ENCODE peak calls at places on chromosomes 11 and 22, in nine cellular contexts. One of them, this sample, is unnamed.

GRCh38 chr11:17328856-17329490 is 22.6 kb upstream of the NCR3LG1 start:
- DNase-seq in transverse colon: no peak
- DNase-seq in esophagus squamous epithelium: no peak
- DNase-seq in suprapubic skin: no peak
- DNase-seq in heart left ventricle: peak; percentile 28
- DNase-seq in stomach: peak; percentile 46
- DNase-seq in endothelial cell of umbilical vein: no peak
- DNase-seq in sigmoid colon: no peak
- DNase-seq in ovary: no peak
- DNase-seq in this sample: peak; percentile 37

GRCh38 chr22:40009231-40009769 is 14.5 kb downstream of the FAM83F start:
- DNase-seq in transverse colon: peak; percentile 29
- DNase-seq in esophagus squamous epithelium: no peak
- DNase-seq in suprapubic skin: no peak
- DNase-seq in heart left ventricle: no peak
- DNase-seq in stomach: peak; percentile 41
- DNase-seq in endothelial cell of umbilical vein: no peak
- DNase-seq in sigmoid colon: no peak
- DNase-seq in ovary: no peak
- DNase-seq in this sample: peak; percentile 71

GRCh38 chr11:8826145-8826786 is 84.7 kb upstream of the AKIP1 start:
- DNase-seq in transverse colon: no peak
- DNase-seq in esophagus squamous epithelium: no peak
- DNase-seq in suprapubic skin: no peak
- DNase-seq in heart left ventricle: no peak
- DNase-seq in stomach: no peak
- DNase-seq in endothelial cell of umbilical vein: peak; percentile 41
- DNase-seq in sigmoid colon: peak; percentile 63
- DNase-seq in ovary: no peak
- DNase-seq in this sample: no peak

GRCh38 chr22:27881404-27881803 is 37.7 kb downstream of the PITPNB start:
- DNase-seq in transverse colon: peak; percentile 35
- DNase-seq in esophagus squamous epithelium: no peak
- DNase-seq in suprapubic skin: no peak
- DNase-seq in heart left ventricle: no peak
- DNase-seq in stomach: peak; percentile 40
- DNase-seq in endothelial cell of umbilical vein: peak; percentile 34
- DNase-seq in sigmoid colon: peak; percentile 85
- DNase-seq in ovary: peak; percentile 73
- DNase-seq in this sample: no peak

GRCh38 chr22:23269441-23270211 is 89.3 kb downstream of the BCR start:
- DNase-seq in transverse colon: no peak
- DNase-seq in esophagus squamous epithelium: no peak
- DNase-seq in suprapubic skin: no peak
- DNase-seq in heart left ventricle: no peak
- DNase-seq in stomach: no peak
- DNase-seq in endothelial cell of umbilical vein: no peak
- DNase-seq in sigmoid colon: no peak
- DNase-seq in ovary: no peak
- DNase-seq in this sample: no peak

GRCh38 chr11:19279455-19279854 is 38.7 kb upstream of the E2F8 start:
- DNase-seq in transverse colon: no peak
- DNase-seq in esophagus squamous epithelium: no peak
- DNase-seq in suprapubic skin: no peak
- DNase-seq in heart left ventricle: no peak
- DNase-seq in stomach: no peak
- DNase-seq in endothelial cell of umbilical vein: no peak
- DNase-seq in sigmoid colon: no peak
- DNase-seq in ovary: no peak
- DNase-seq in this sample: no peak

GRCh38 chr11:34245043-34245442 is 112.8 kb downstream of the ABTB2 start:
- DNase-seq in transverse colon: no peak
- DNase-seq in esophagus squamous epithelium: no peak
- DNase-seq in suprapubic skin: no peak
- DNase-seq in heart left ventricle: no peak
- DNase-seq in stomach: no peak
- DNase-seq in endothelial cell of umbilical vein: no peak
- DNase-seq in sigmoid colon: no peak
- DNase-seq in ovary: no peak
- DNase-seq in this sample: no peak

GRCh38 chr22:20423636-20424511 is 13.8 kb downstream of the SCARF2 start:
- DNase-seq in transverse colon: no peak
- DNase-seq in esophagus squamous epithelium: no peak
- DNase-seq in suprapubic skin: peak; percentile 63
- DNase-seq in heart left ventricle: no peak
- DNase-seq in stomach: no peak
- DNase-seq in endothelial cell of umbilical vein: no peak
- DNase-seq in sigmoid colon: no peak
- DNase-seq in ovary: no peak
- DNase-seq in this sample: no peak

GRCh38 chr11:40118780-40119179 is 1340.7 kb downstream of the LRRC4C start:
- DNase-seq in transverse colon: no peak
- DNase-seq in esophagus squamous epithelium: no peak
- DNase-seq in suprapubic skin: no peak
- DNase-seq in heart left ventricle: no peak
- DNase-seq in stomach: peak; percentile 41
- DNase-seq in endothelial cell of umbilical vein: no peak
- DNase-seq in sigmoid colon: no peak
- DNase-seq in ovary: no peak
- DNase-seq in this sample: no peak

GRCh38 chr22:47090591-47091240 is 328.3 kb downstream of the TBC1D22A start:
- DNase-seq in transverse colon: no peak
- DNase-seq in esophagus squamous epithelium: no peak
- DNase-seq in suprapubic skin: no peak
- DNase-seq in heart left ventricle: no peak
- DNase-seq in stomach: no peak
- DNase-seq in endothelial cell of umbilical vein: peak; percentile 22
- DNase-seq in sigmoid colon: no peak
- DNase-seq in ovary: peak; percentile 39
- DNase-seq in this sample: peak; percentile 93

GRCh38 chr22:47091241-47091691 is 328.8 kb downstream of the TBC1D22A start:
- DNase-seq in transverse colon: no peak
- DNase-seq in esophagus squamous epithelium: no peak
- DNase-seq in suprapubic skin: no peak
- DNase-seq in heart left ventricle: no peak
- DNase-seq in stomach: no peak
- DNase-seq in endothelial cell of umbilical vein: no peak
- DNase-seq in sigmoid colon: no peak
- DNase-seq in ovary: no peak
- DNase-seq in this sample: peak; percentile 93

GRCh38 chr22:47088480-47089145 is 326.2 kb downstream of the TBC1D22A start:
- DNase-seq in transverse colon: no peak
- DNase-seq in esophagus squamous epithelium: no peak
- DNase-seq in suprapubic skin: no peak
- DNase-seq in heart left ventricle: no peak
- DNase-seq in stomach: no peak
- DNase-seq in endothelial cell of umbilical vein: no peak
- DNase-seq in sigmoid colon: no peak
- DNase-seq in ovary: no peak
- DNase-seq in this sample: no peak

GRCh38 chr22:47089374-47089773 is 326.9 kb downstream of the TBC1D22A start:
- DNase-seq in transverse colon: no peak
- DNase-seq in esophagus squamous epithelium: no peak
- DNase-seq in suprapubic skin: no peak
- DNase-seq in heart left ventricle: no peak
- DNase-seq in stomach: no peak
- DNase-seq in endothelial cell of umbilical vein: no peak
- DNase-seq in sigmoid colon: no peak
- DNase-seq in ovary: no peak
- DNase-seq in this sample: no peak

DNA sequence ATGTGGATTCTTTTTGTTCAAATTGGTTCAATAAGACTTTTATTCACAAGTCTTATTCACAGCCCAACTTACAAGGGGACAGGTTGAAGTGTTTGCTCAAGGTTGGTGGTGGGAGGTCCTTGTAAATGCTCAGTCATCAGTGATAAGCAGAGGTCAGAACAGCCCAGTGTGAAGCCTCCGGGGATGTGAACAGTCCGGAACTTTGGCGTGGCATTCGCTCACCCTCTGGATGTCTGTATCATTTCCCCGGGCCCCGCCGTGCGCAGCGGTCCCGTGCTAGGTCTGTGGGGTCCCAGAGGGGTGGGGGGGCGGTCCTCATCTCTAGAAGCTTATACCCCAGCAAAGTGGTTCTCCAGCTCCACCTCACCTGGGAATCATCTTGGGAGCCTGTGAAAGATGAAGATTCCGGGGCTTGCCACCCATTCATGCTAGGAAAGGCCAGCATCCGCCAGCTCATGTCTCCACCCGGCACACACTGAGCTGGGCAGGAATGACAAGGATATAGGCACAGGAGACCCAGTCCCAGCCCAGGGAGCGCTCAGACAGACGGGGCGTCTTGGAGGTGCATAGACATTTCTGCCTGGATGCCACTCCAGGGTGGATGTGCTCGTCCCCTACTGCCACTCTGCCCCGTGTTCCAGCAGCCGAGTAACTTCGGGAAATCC is 327.5 kb downstream of the TBC1D22A start:
- DNase-seq in transverse colon: no peak
- DNase-seq in esophagus squamous epithelium: no peak
- DNase-seq in suprapubic skin: no peak
- DNase-seq in heart left ventricle: no peak
- DNase-seq in stomach: no peak
- DNase-seq in endothelial cell of umbilical vein: no peak
- DNase-seq in sigmoid colon: no peak
- DNase-seq in ovary: no peak
- DNase-seq in this sample: peak; percentile 21
- TF ChIP-seq POLR2A in transverse colon: no peak
- TF ChIP-seq POLR2A in esophagus squamous epithelium: no peak
- TF ChIP-seq POLR2A in suprapubic skin: no peak
- TF ChIP-seq POLR2A in heart left ventricle: no peak
- TF ChIP-seq POLR2A in stomach: no peak
- TF ChIP-seq POLR2A in endothelial cell of umbilical vein: no peak
- TF ChIP-seq POLR2A in sigmoid colon: no peak
- TF ChIP-seq POLR2A in ovary: no peak
- TF ChIP-seq POLR2A in this sample: no peak

GRCh38 chr22:41946360-41947180 is at the start of gene CENPM:
- DNase-seq in transverse colon: peak; percentile 93
- DNase-seq in esophagus squamous epithelium: peak; percentile 75
- DNase-seq in suprapubic skin: peak; percentile 94
- DNase-seq in heart left ventricle: peak; percentile 93
- DNase-seq in stomach: peak; percentile 92
- DNase-seq in endothelial cell of umbilical vein: peak; percentile 96
- DNase-seq in sigmoid colon: peak; percentile 94
- DNase-seq in ovary: peak; percentile 89
- DNase-seq in this sample: peak; percentile 96
- TF ChIP-seq POLR2A in transverse colon: no peak
- TF ChIP-seq POLR2A in esophagus squamous epithelium: no peak
- TF ChIP-seq POLR2A in suprapubic skin: no peak
- TF ChIP-seq POLR2A in heart left ventricle: no peak
- TF ChIP-seq POLR2A in stomach: no peak
- TF ChIP-seq POLR2A in endothelial cell of umbilical vein: no peak
- TF ChIP-seq POLR2A in sigmoid colon: no peak
- TF ChIP-seq POLR2A in ovary: no peak
- TF ChIP-seq POLR2A in this sample: peak; percentile 84

GRCh38 chr11:65150513-65151271 is 16.4 kb upstream of the SYVN1 start:
- DNase-seq in transverse colon: peak; percentile 89
- DNase-seq in esophagus squamous epithelium: no peak
- DNase-seq in suprapubic skin: peak; percentile 86
- DNase-seq in heart left ventricle: peak; percentile 92
- DNase-seq in stomach: peak; percentile 86
- DNase-seq in endothelial cell of umbilical vein: peak; percentile 68
- DNase-seq in sigmoid colon: peak; percentile 90
- DNase-seq in ovary: peak; percentile 77
- DNase-seq in this sample: peak; percentile 85
- TF ChIP-seq POLR2A in transverse colon: peak; percentile 13
- TF ChIP-seq POLR2A in esophagus squamous epithelium: no peak
- TF ChIP-seq POLR2A in suprapubic skin: no peak
- TF ChIP-seq POLR2A in heart left ventricle: no peak
- TF ChIP-seq POLR2A in stomach: no peak
- TF ChIP-seq POLR2A in endothelial cell of umbilical vein: no peak
- TF ChIP-seq POLR2A in sigmoid colon: no peak
- TF ChIP-seq POLR2A in ovary: no peak
- TF ChIP-seq POLR2A in this sample: peak; percentile 80

GRCh38 chr11:66593650-66594049 is 665 bp downstream of the CCS start:
- DNase-seq in transverse colon: no peak
- DNase-seq in esophagus squamous epithelium: no peak
- DNase-seq in suprapubic skin: no peak
- DNase-seq in heart left ventricle: no peak
- DNase-seq in stomach: no peak
- DNase-seq in endothelial cell of umbilical vein: no peak
- DNase-seq in sigmoid colon: no peak
- DNase-seq in ovary: no peak
- DNase-seq in this sample: no peak
- TF ChIP-seq POLR2A in transverse colon: no peak
- TF ChIP-seq POLR2A in esophagus squamous epithelium: no peak
- TF ChIP-seq POLR2A in suprapubic skin: no peak
- TF ChIP-seq POLR2A in heart left ventricle: no peak
- TF ChIP-seq POLR2A in stomach: no peak
- TF ChIP-seq POLR2A in endothelial cell of umbilical vein: no peak
- TF ChIP-seq POLR2A in sigmoid colon: no peak
- TF ChIP-seq POLR2A in ovary: no peak
- TF ChIP-seq POLR2A in this sample: no peak

GRCh38 chr11:36509694-36510566 is at the start of gene TRAF6:
- DNase-seq in transverse colon: peak; percentile 91
- DNase-seq in esophagus squamous epithelium: peak; percentile 49
- DNase-seq in suprapubic skin: peak; percentile 91
- DNase-seq in heart left ventricle: peak; percentile 92
- DNase-seq in stomach: peak; percentile 91
- DNase-seq in endothelial cell of umbilical vein: peak; percentile 91
- DNase-seq in sigmoid colon: peak; percentile 91
- DNase-seq in ovary: peak; percentile 85
- DNase-seq in this sample: peak; percentile 90
- TF ChIP-seq POLR2A in transverse colon: peak; percentile 95
- TF ChIP-seq POLR2A in esophagus squamous epithelium: no peak
- TF ChIP-seq POLR2A in suprapubic skin: peak; percentile 87
- TF ChIP-seq POLR2A in heart left ventricle: no peak
- TF ChIP-seq POLR2A in stomach: peak; percentile 88
- TF ChIP-seq POLR2A in endothelial cell of umbilical vein: peak; percentile 94
- TF ChIP-seq POLR2A in sigmoid colon: peak; percentile 77
- TF ChIP-seq POLR2A in ovary: peak; percentile 73
- TF ChIP-seq POLR2A in this sample: peak; percentile 93

DNA sequence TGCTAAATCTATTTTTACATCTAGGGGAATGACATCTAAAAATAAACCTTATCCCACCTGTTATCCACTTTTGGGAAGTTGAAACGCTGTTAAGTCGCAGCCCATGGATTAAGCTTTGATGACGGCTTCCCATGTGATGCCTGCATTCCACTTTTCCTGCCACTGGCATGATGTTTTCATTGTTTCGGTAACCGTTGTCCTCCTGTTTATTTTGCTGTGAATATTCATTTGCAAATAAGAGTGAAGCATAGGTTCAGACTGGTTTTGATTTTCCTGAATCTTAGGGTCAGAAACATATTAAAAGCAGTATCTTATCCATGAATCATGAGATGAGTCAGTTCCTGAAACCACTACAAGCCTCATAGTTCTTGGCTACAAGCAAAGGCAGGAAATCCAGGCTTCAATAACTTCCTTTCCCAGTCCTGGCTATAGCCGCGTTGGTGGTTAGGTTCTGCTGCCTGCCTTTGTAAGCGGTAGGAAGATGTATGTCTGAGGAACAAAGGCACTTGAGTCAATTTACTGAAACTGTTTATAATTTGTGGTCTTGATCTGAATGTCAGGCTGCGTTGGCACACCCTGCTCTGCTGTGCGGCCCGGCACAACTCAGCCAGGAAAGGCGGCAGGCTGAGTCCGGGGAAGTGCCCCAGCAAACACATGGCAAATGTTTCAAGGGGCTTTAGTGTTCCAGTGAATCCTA is 19.4 kb downstream of the TEAD1 start:
- DNase-seq in transverse colon: peak; percentile 54
- DNase-seq in esophagus squamous epithelium: no peak
- DNase-seq in suprapubic skin: no peak
- DNase-seq in heart left ventricle: peak; percentile 67
- DNase-seq in stomach: peak; percentile 42
- DNase-seq in endothelial cell of umbilical vein: peak; percentile 99
- DNase-seq in sigmoid colon: peak; percentile 84
- DNase-seq in ovary: peak; percentile 51
- DNase-seq in this sample: no peak
- TF ChIP-seq POLR2A in transverse colon: no peak
- TF ChIP-seq POLR2A in esophagus squamous epithelium: no peak
- TF ChIP-seq POLR2A in suprapubic skin: no peak
- TF ChIP-seq POLR2A in heart left ventricle: no peak
- TF ChIP-seq POLR2A in stomach: peak; percentile 1
- TF ChIP-seq POLR2A in endothelial cell of umbilical vein: peak; percentile 28
- TF ChIP-seq POLR2A in sigmoid colon: no peak
- TF ChIP-seq POLR2A in ovary: no peak
- TF ChIP-seq POLR2A in this sample: no peak